ENCODE peak calls at places on chromosomes 6 and 20, in nine cellular contexts. A is HFFc6; Y is C1 segment of cervical spinal cord; B is NCI-H1436; I is sciatic nerve; Q is left ventricle myocardium inferior; K is HEK293T; C is activated CD4-positive, alpha-beta T cell treated with anti-CD3 and anti-CD28 coated beads, Interleukin-2, amount 50 U/mL, for 48 hours; F is activated CD8-positive, alpha-beta memory T cell treated with anti-CD3 and anti-CD28 coated beads for 48 hours. J is an unnamed sample.

GRCh38 chr6:47495954-47496545 is 18.5 kb downstream of the CD2AP start:
- DNase-seq in A (no peak), Y (no peak), B (no peak), I (no peak), Q (no peak), K (no peak), C (no peak), F (no peak), J (no peak)

GRCh38 chr6:28488916-28489365 is 26.7 kb downstream of the GPX6 start:
- DNase-seq in A (peak), Y (no peak), B (no peak), I (no peak), Q (no peak), K (peak), C (peak), F (no peak), J (peak)

GRCh38 chr6:90301816-90302215 is 5.2 kb upstream of the BACH2 start:
- DNase-seq in A (no peak), Y (no peak), B (no peak), I (no peak), Q (no peak), K (no peak), C (no peak), F (no peak), J (no peak)

GRCh38 chr20:57030611-57031600 is 235.5 kb downstream of the BMP7 start:
- DNase-seq in A (peak), Y (no peak), B (no peak), I (no peak), Q (no peak), K (no peak), C (no peak), F (no peak), J (no peak)

GRCh38 chr6:52612336-52613096 is 35.7 kb upstream of the TRAM2 start:
- DNase-seq in A (peak), Y (no peak), B (no peak), I (no peak), Q (no peak), K (no peak), C (no peak), F (no peak), J (no peak)

GRCh38 chr20:3898639-3899038 is 9.5 kb downstream of the PANK2 start:
- DNase-seq in A (no peak), Y (no peak), B (no peak), I (no peak), Q (no peak), K (no peak), C (no peak), F (no peak), J (no peak)

GRCh38 chr6:42929928-42930360 is 664 bp downstream of the CNPY3 start:
- DNase-seq in A (peak), Y (no peak), B (no peak), I (peak), Q (no peak), K (no peak), C (peak), F (peak), J (no peak)

GRCh38 chr20:41552295-41553068 is 65.7 kb downstream of the CHD6 start:
- DNase-seq in A (no peak), Y (no peak), B (no peak), I (no peak), Q (no peak), K (no peak), C (no peak), F (no peak), J (no peak)

GRCh38 chr6:125791151-125791819 is 525 bp downstream of the NCOA7 start:
- DNase-seq in A (peak), Y (peak), B (peak), I (no peak), Q (no peak), K (peak), C (peak), F (no peak), J (no peak)

GRCh38 chr6:170221753-170222400 is 69.0 kb downstream of the DLL1 start:
- DNase-seq in A (no peak), Y (no peak), B (no peak), I (peak), Q (no peak), K (no peak), C (no peak), F (no peak), J (no peak)

GRCh38 chr6:43009124-43009523 is 4.6 kb downstream of the MEA1 start:
- DNase-seq in A (peak), Y (no peak), B (no peak), I (no peak), Q (peak), K (peak), C (peak), F (no peak), J (no peak)

GRCh38 chr20:20781029-20781428 is 68.6 kb upstream of the RALGAPA2 start:
- DNase-seq in A (no peak), Y (no peak), B (no peak), I (no peak), Q (no peak), K (no peak), C (no peak), F (no peak), J (no peak)

GRCh38 chr20:36431604-36432003 is 109.7 kb upstream of the MYL9 start:
- DNase-seq in A (no peak), Y (no peak), B (no peak), I (no peak), Q (no peak), K (no peak), C (no peak), F (no peak), J (no peak)

GRCh38 chr20:45874576-45874975 is 6.5 kb upstream of the ZSWIM1 start:
- DNase-seq in A (no peak), Y (no peak), B (no peak), I (no peak), Q (no peak), K (no peak), C (no peak), F (no peak), J (no peak)

GRCh38 chr6:106163966-106164877 is 78.1 kb downstream of the PRDM1 start:
- DNase-seq in A (peak), Y (no peak), B (no peak), I (no peak), Q (no peak), K (no peak), C (peak), F (peak), J (no peak)

GRCh38 chr20:32149566-32150170 is 40.2 kb downstream of the TM9SF4 start:
- DNase-seq in A (no peak), Y (no peak), B (no peak), I (no peak), Q (no peak), K (no peak), C (no peak), F (no peak), J (no peak)

GRCh38 chr6:1190361-1190760 is 121.5 kb upstream of the FOXQ1 start:
- DNase-seq in A (peak), Y (no peak), B (no peak), I (no peak), Q (no peak), K (no peak), C (no peak), F (no peak), J (peak)

GRCh38 chr6:125157725-125158124 is 4.2 kb downstream of the TPD52L1 start:
- DNase-seq in A (no peak), Y (no peak), B (no peak), I (no peak), Q (no peak), K (no peak), C (no peak), F (no peak), J (no peak)

GRCh38 chr6:108564178-108564577 is 3.5 kb downstream of the FOXO3 start:
- DNase-seq in A (peak), Y (no peak), B (no peak), I (no peak), Q (no peak), K (no peak), C (no peak), F (no peak), J (no peak)

GRCh38 chr6:135162678-135163439 is 18.2 kb upstream of the MYB start:
- DNase-seq in A (peak), Y (no peak), B (no peak), I (peak), Q (no peak), K (peak), C (peak), F (no peak), J (peak)

GRCh38 chr20:11231742-11232141 is 557.9 kb upstream of the JAG1 start:
- DNase-seq in A (no peak), Y (no peak), B (no peak), I (no peak), Q (no peak), K (no peak), C (no peak), F (no peak), J (no peak)

GRCh38 chr20:14955396-14955795 is 618.0 kb upstream of the FLRT3 start:
- DNase-seq in A (no peak), Y (no peak), B (no peak), I (no peak), Q (no peak), K (no peak), C (no peak), F (no peak), J (no peak)

GRCh38 chr20:49631074-49631716 is 63.3 kb upstream of the PTGIS start:
- DNase-seq in A (no peak), Y (no peak), B (no peak), I (no peak), Q (no peak), K (no peak), C (no peak), F (no peak), J (no peak)

GRCh38 chr20:38278150-38278549 is 17.6 kb upstream of the KIAA1755 start:
- DNase-seq in A (no peak), Y (no peak), B (no peak), I (no peak), Q (no peak), K (no peak), C (no peak), F (no peak), J (no peak)

GRCh38 chr6:77620290-77620882 is 32.5 kb upstream of the MEI4 start:
- DNase-seq in A (no peak), Y (no peak), B (no peak), I (no peak), Q (no peak), K (peak), C (no peak), F (no peak), J (no peak)

GRCh38 chr20:2752631-2753455 is 47.6 kb downstream of the CPXM1 start:
- DNase-seq in A (no peak), Y (no peak), B (peak), I (peak), Q (no peak), K (peak), C (peak), F (no peak), J (peak)

GRCh38 chr6:131694832-131695426 is 6.3 kb downstream of the OR2A4 start:
- DNase-seq in A (peak), Y (no peak), B (peak), I (peak), Q (peak), K (peak), C (peak), F (no peak), J (peak)

GRCh38 chr20:37417857-37418501 is 72.0 kb downstream of the SRC start:
- DNase-seq in A (no peak), Y (no peak), B (no peak), I (no peak), Q (no peak), K (no peak), C (no peak), F (no peak), J (no peak)

GRCh38 chr20:23752481-23753193 is 1.9 kb upstream of the CST1 start:
- DNase-seq in A (no peak), Y (no peak), B (no peak), I (no peak), Q (no peak), K (no peak), C (no peak), F (no peak), J (peak)

GRCh38 chr6:168032383-168032760 is 34.9 kb downstream of the KIF25 start:
- DNase-seq in A (peak), Y (no peak), B (no peak), I (no peak), Q (no peak), K (no peak), C (no peak), F (no peak), J (no peak)

GRCh38 chr6:1608976-1609661 is 596 bp upstream of the FOXC1 start:
- DNase-seq in A (no peak), Y (no peak), B (no peak), I (peak), Q (no peak), K (no peak), C (peak), F (no peak), J (no peak)

GRCh38 chr20:4244700-4245485 is 229.5 kb upstream of the RNF24 start:
- DNase-seq in A (no peak), Y (no peak), B (no peak), I (no peak), Q (no peak), K (no peak), C (no peak), F (no peak), J (no peak)

GRCh38 chr6:34028691-34029360 is 117.1 kb downstream of the GRM4 start:
- DNase-seq in A (no peak), Y (no peak), B (no peak), I (no peak), Q (no peak), K (no peak), C (no peak), F (no peak), J (no peak)

GRCh38 chr6:90778419-90779203 is 191.7 kb upstream of the MAP3K7 start:
- DNase-seq in A (no peak), Y (no peak), B (no peak), I (no peak), Q (no peak), K (no peak), C (no peak), F (no peak), J (no peak)

GRCh38 chr6:5552243-5552642 is 290.9 kb downstream of the FARS2 start:
- DNase-seq in A (no peak), Y (no peak), B (no peak), I (no peak), Q (no peak), K (no peak), C (no peak), F (no peak), J (no peak)

J was measured in H1.